ENCODE peak calls at places on chromosomes 2 and 18, in five cellular contexts. P is BJ, B is RWPE2, H is skeletal muscle cell, T is Daoy. O is an unnamed sample.

GRCh38 chr2:205130111-205130829 is 552.0 kb upstream of the NRP2 start:
- DNase-seq in B (no peak), P (no peak), H (no peak), T (no peak), O (no peak)

GRCh38 chr2:223941579-223942277 is 3.4 kb downstream of the WDFY1 start:
- DNase-seq in P (peak; percentile 49), T (peak; percentile 61), H (peak; percentile 36), B (no peak), O (no peak)

GRCh38 chr18:32454667-32455066 is 16.0 kb downstream of the GAREM1 start:
- DNase-seq in T (no peak), B (no peak), H (no peak), P (no peak), O (no peak)

GRCh38 chr2:43000242-43001054 is 208.1 kb upstream of the HAAO start:
- DNase-seq in B (no peak), H (no peak), P (no peak), T (no peak), O (no peak)

GRCh38 chr2:65436169-65436824 is 3.9 kb upstream of the SPRED2 start:
- DNase-seq in T (peak; percentile 80), P (peak; percentile 80), H (peak; percentile 94), B (peak; percentile 85), O (peak; percentile 76)

GRCh38 chr2:72236445-72237067 is 88.9 kb upstream of the CYP26B1 start:
- DNase-seq in T (peak; percentile 51), P (no peak), H (peak; percentile 61), B (no peak), O (no peak)

GRCh38 chr18:74353169-74353775 is 37.6 kb downstream of the C18orf63 start:
- DNase-seq in H (peak; percentile 38), P (no peak), B (no peak), T (peak; percentile 54), O (peak; percentile 44)

GRCh38 chr18:59377938-59378337 is 18.9 kb upstream of the LMAN1 start:
- DNase-seq in T (no peak), B (no peak), H (no peak), P (no peak), O (no peak)

GRCh38 chr18:76488190-76488589 is 6.9 kb downstream of the ZNF516 start:
- DNase-seq in T (no peak), H (no peak), B (no peak), P (no peak), O (no peak)

GRCh38 chr2:216235462-216235861 is 126.3 kb downstream of the XRCC5 start:
- DNase-seq in T (no peak), H (no peak), B (no peak), P (no peak), O (no peak)

GRCh38 chr2:7773362-7773973 is 856.3 kb downstream of the RNF144A start:
- DNase-seq in H (no peak), B (no peak), P (no peak), T (no peak), O (no peak)

GRCh38 chr18:68054669-68055068 is 538.1 kb upstream of the DSEL start:
- DNase-seq in B (no peak), T (no peak), P (no peak), H (no peak), O (no peak)

GRCh38 chr2:181077128-181077709 is 96.8 kb downstream of the UBE2E3 start:
- DNase-seq in T (peak; percentile 35), P (no peak), H (no peak), B (no peak), O (no peak)

GRCh38 chr2:236512267-236512666 is 57.4 kb upstream of the ACKR3 start:
- DNase-seq in B (no peak), T (peak; percentile 60), P (no peak), H (no peak), O (no peak)